ENCODE peak calls at places on chromosomes 12 and 14, in five cellular contexts. P is GM12878, C is H1, I is K562, W is GM12892. K is an unnamed sample.

GRCh38 chr12:28807535-28807934 is 341.5 kb upstream of the FAR2 start:
- DNase-seq in W (no peak), C (no peak), P (no peak), I (no peak), K (no peak)

GRCh38 chr14:56004807-56005579 is 113.2 kb upstream of the PELI2 start:
- DNase-seq in W (no peak), I (peak; percentile 28), C (no peak), P (peak; percentile 15), K (no peak)

GRCh38 chr12:93573552-93574223 is 1.2 kb downstream of the SOCS2 start:
- DNase-seq in P (no peak), W (no peak), C (no peak), I (peak; percentile 62), K (no peak)

GRCh38 chr12:18864900-18865561 is 127.1 kb downstream of the CAPZA3 start:
- DNase-seq in W (no peak), I (peak; percentile 8), P (no peak), C (no peak), K (no peak)

GRCh38 chr14:51093371-51094281 is 1.3 kb downstream of the TRIM9 start:
- DNase-seq in P (no peak), W (peak; percentile 27), I (no peak), C (peak; percentile 80), K (peak; percentile 36)

GRCh38 chr12:15772405-15773018 is 16.7 kb downstream of the EPS8 start:
- DNase-seq in W (no peak), I (no peak), P (no peak), C (no peak), K (no peak)

GRCh38 chr14:75291331-75291730 is 12.7 kb downstream of the FOS start:
- DNase-seq in C (no peak), W (no peak), P (no peak), I (no peak), K (no peak)

GRCh38 chr12:2902287-2902880 is 11.7 kb downstream of the TULP3 start:
- DNase-seq in I (peak; percentile 24), W (no peak), P (no peak), C (no peak), K (no peak)

GRCh38 chr12:8968761-8969160 is 19.3 kb upstream of the M6PR start:
- DNase-seq in C (no peak), W (no peak), I (no peak), P (no peak), K (no peak)

GRCh38 chr12:5267603-5268423 is 164.1 kb upstream of the NTF3 start:
- DNase-seq in W (no peak), C (no peak), P (no peak), I (no peak), K (no peak)

GRCh38 chr12:27299102-27299501 is 33.5 kb upstream of the BMAL2 start:
- DNase-seq in C (no peak), I (no peak), W (no peak), P (no peak), K (no peak)

GRCh38 chr12:99157946-99158345 is 489.6 kb upstream of the GARIN6 start:
- DNase-seq in C (no peak), P (no peak), I (no peak), W (no peak), K (no peak)

GRCh38 chr12:91877461-91878230 is 268.0 kb downstream of the BTG1 start:
- DNase-seq in W (no peak), C (no peak), I (no peak), P (no peak), K (no peak)

GRCh38 chr12:24081581-24081980 is 132.1 kb upstream of the SOX5 start:
- DNase-seq in W (no peak), C (no peak), P (no peak), I (no peak), K (no peak)

GRCh38 chr12:2360630-2361170 is 307.9 kb downstream of the CACNA1C start:
- DNase-seq in P (no peak), W (no peak), C (no peak), I (no peak), K (no peak)

GRCh38 chr12:108596854-108597558 is 878 bp downstream of the TMEM119 start:
- DNase-seq in P (no peak), W (no peak), I (no peak), C (no peak), K (no peak)

GRCh38 chr12:128069359-128069997 is 197.5 kb upstream of the TMEM132C start:
- DNase-seq in P (no peak), I (peak; percentile 65), C (peak; percentile 65), W (no peak), K (peak; percentile 17)

GRCh38 chr12:48197549-48197966 is 5.5 kb downstream of the OR10AD1 start:
- DNase-seq in C (no peak), I (peak; percentile 48), W (no peak), P (peak; percentile 15), K (no peak)

GRCh38 chr14:69151458-69152180 is 1.3 kb downstream of the DCAF5 start:
- DNase-seq in W (peak; percentile 74), C (peak; percentile 92), P (no peak), I (peak; percentile 85), K (peak; percentile 78)

GRCh38 chr14:91119556-91120311 is 5.9 kb downstream of the DGLUCY start:
- DNase-seq in W (no peak), I (peak; percentile 24), C (no peak), P (no peak), K (no peak)

GRCh38 chr12:7959278-7960063 is 23.5 kb upstream of the SLC2A3 start:
- DNase-seq in C (no peak), P (peak; percentile 70), W (no peak), I (peak; percentile 68), K (no peak)

GRCh38 chr14:94161087-94161486 is 13.0 kb upstream of the PPP4R4 start:
- DNase-seq in I (no peak), W (no peak), C (no peak), P (no peak), K (no peak)

GRCh38 chr12:118013283-118013682 is 3.2 kb upstream of the RFC5 start:
- DNase-seq in C (no peak), P (no peak), W (no peak), I (peak; percentile 36), K (no peak)

GRCh38 chr12:12379831-12380730 is 23.2 kb downstream of the BORCS5 start:
- DNase-seq in P (no peak), I (no peak), C (no peak), W (no peak), K (no peak)

GRCh38 chr12:12372946-12373722 is 16.3 kb downstream of the BORCS5 start:
- DNase-seq in P (no peak), I (no peak), W (no peak), C (no peak), K (no peak)

GRCh38 chr12:12381982-12382381 is 25.1 kb downstream of the BORCS5 start:
- DNase-seq in I (peak; percentile 11), W (no peak), C (no peak), P (no peak), K (no peak)

GRCh38 chr12:12380949-12381593 is 24.2 kb downstream of the BORCS5 start:
- DNase-seq in I (no peak), P (no peak), C (no peak), W (no peak), K (no peak)

GRCh38 chr12:12376636-12377448 is 20.0 kb downstream of the BORCS5 start:
- DNase-seq in I (peak; percentile 61), C (no peak), W (peak; percentile 34), P (peak; percentile 55), K (peak; percentile 30)
- TF ChIP-seq TAF1 in I (no peak), C (no peak), W (no peak), P (no peak), K (no peak)

GRCh38 chr12:53345486-53346195 is 9.5 kb upstream of the SP7 start:
- DNase-seq in I (no peak), P (no peak), C (peak; percentile 52), W (no peak), K (no peak)

GRCh38 chr12:53343449-53343848 is 7.3 kb upstream of the SP7 start:
- DNase-seq in I (no peak), P (no peak), W (no peak), C (no peak), K (no peak)

GRCh38 chr12:53344487-53344823 is 8.3 kb upstream of the SP7 start:
- DNase-seq in I (no peak), P (no peak), C (peak; percentile 51), W (no peak), K (no peak)

GRCh38 chr12:53343978-53344377 is 7.8 kb upstream of the SP7 start:
- DNase-seq in P (no peak), C (no peak), W (no peak), I (no peak), K (no peak)

DNA sequence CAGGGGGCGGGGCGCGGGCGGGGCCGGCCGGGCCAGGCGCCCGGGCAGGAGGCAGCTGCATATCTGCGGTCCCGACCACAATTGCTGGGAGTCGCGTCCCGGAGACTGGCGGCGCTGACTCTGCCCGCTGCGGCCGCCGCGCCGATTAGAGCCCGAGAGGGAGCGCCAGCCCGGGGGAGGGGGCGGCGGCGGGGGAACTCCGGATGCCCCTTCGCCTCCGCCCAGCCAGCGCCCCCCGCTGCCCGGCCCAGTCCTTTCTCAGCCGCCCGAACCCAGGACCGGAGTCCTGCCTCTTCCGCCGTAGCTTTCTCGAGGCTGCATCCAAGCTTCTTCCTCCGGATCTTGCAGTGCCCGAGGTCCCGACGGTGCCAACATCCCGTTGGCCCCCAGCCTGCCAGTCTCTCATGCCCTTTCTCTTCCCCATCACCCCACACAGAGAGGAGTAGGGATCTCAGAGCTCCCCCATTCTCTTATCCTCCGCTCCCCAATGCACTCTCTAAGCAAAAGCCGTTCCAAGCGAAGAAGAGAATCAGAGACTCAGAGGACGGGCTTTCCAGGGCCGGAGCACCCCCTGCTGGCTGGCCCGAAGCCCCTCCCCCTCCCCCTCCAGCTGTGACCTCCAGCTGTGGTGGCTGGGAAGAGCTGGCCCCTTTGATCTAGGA is 8.8 kb upstream of the SP7 start:
- DNase-seq in C (peak; percentile 78), P (no peak), I (peak; percentile 88), W (peak; percentile 63), K (peak; percentile 71)
- TF ChIP-seq POLR2A in C (no peak), P (peak; percentile 32), I (peak; percentile 24), W (no peak), K (no peak)

GRCh38 chr12:52813885-52814709 is at the start of gene KRT4:
- DNase-seq in I (no peak), C (no peak), W (no peak), P (no peak), K (no peak)
- TF ChIP-seq TAF1 in I (no peak), C (no peak), W (no peak), P (no peak), K (no peak)

DNA sequence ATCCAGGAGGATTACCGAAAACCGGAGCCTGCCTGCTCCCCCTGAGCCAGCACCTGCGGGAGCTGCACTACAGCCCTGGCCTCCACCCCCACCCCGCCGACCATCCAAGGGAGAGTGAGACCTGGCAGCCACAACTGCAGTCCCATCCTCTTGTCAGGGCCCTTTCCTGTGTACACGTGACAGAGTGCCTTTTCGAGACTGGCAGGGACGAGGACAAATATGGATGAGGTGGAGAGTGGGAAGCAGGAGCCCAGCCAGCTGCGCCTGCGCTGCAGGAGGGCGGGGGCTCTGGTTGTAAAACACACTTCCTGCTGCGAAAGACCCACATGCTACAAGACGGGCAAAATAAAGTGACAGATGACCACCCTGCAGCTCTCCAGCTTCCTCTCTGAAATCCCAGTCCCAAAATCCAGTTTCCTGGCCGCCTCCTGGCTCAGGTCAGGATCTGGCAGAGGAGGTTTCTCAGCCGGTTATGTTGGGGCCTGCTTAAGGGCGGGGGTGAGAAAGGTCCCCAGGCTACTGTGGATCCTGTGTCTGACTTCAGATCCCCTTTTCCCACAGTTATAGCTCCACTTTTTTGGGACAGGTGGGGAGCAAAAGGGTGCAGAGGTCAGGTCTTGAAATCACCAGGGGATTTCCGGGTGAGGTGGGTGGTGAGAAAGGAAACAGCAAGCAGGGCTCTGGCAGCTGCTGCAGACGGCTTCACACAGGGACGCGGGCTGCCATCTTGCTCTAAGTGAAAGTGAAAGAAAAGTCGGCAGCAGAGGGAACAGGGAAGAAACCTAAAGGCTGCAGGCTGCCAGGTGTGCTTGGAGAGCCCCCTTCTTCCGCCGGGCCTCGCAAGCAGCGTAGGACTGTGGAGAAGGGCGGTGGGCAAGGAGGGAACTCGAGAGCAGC is at the start of gene TAPBPL:
- DNase-seq in P (peak; percentile 75), I (peak; percentile 38), C (peak; percentile 73), W (peak; percentile 81), K (peak; percentile 68)
- TF ChIP-seq POLR2A in P (peak; percentile 82), I (peak; percentile 50), C (no peak), W (peak; percentile 54), K (no peak)

K was measured in GM12891.